ENCODE peak calls at places on chromosomes 12 and 14, in eight cellular contexts. A is left lung, W is A673, E is A549, T is body of pancreas, M is stomach, F is uterus, R is cardiac muscle cell. K is an unnamed sample. For H3K4me1, the result is how much of the 10 kb centered on the place peaks cover.

GRCh38 chr12:89529738-89530137 is 3.9 kb upstream of the POC1B start:
- DNase-seq in A (no peak), W (peak), E (peak), T (no peak), M (no peak), F (no peak), R (peak), K (no peak)

GRCh38 chr12:75446857-75447256 is 33.7 kb upstream of the GLIPR1 start:
- DNase-seq in A (no peak), W (no peak), E (peak), T (no peak), M (no peak), F (no peak), R (no peak), K (no peak)

GRCh38 chr14:81147140-81147897 is 73.4 kb downstream of the GTF2A1 start:
- DNase-seq in A (no peak), W (no peak), E (no peak), T (no peak), M (no peak), F (no peak), R (no peak), K (peak)

GRCh38 chr12:452667-453210 is 7.0 kb upstream of the B4GALNT3 start:
- DNase-seq in A (peak), W (no peak), E (no peak), T (peak), M (peak), F (no peak), R (no peak), K (no peak)

GRCh38 chr12:95516757-95517156 is 34.5 kb downstream of the USP44 start:
- DNase-seq in A (no peak), W (no peak), E (no peak), T (no peak), M (no peak), F (no peak), R (no peak), K (no peak)

GRCh38 chr12:103547929-103548328 is 39.1 kb upstream of the STAB2 start:
- DNase-seq in A (no peak), W (no peak), E (no peak), T (no peak), M (no peak), F (no peak), R (no peak), K (no peak)

GRCh38 chr12:52280319-52280795 is 5.9 kb downstream of the KRT86 start:
- DNase-seq in A (no peak), W (peak), E (peak), T (peak), M (peak), F (peak), R (no peak), K (no peak)

GRCh38 chr14:67335781-67336180 is 23.8 kb downstream of the ATP6V1D start:
- DNase-seq in A (no peak), W (peak), E (peak), T (no peak), M (no peak), F (no peak), R (peak), K (no peak)

GRCh38 chr14:59425322-59425945 is 39.7 kb downstream of the GPR135 start:
- DNase-seq in A (no peak), W (no peak), E (no peak), T (no peak), M (no peak), F (no peak), R (no peak), K (no peak)

GRCh38 chr12:40158592-40159111 is 52.8 kb upstream of the SLC2A13 start:
- DNase-seq in A (no peak), W (no peak), E (no peak), T (no peak), M (no peak), F (no peak), R (no peak), K (no peak)

GRCh38 chr12:126454581-126454980 is 1389.3 kb downstream of the AACS start:
- DNase-seq in A (no peak), W (peak), E (no peak), T (no peak), M (no peak), F (no peak), R (no peak), K (no peak)

GRCh38 chr12:53236443-53237111 is 4.6 kb upstream of the RARG start:
- DNase-seq in A (peak), W (no peak), E (no peak), T (no peak), M (no peak), F (no peak), R (no peak), K (no peak)

GRCh38 chr12:48857278-48857994 is 5.5 kb upstream of the DDX23 start:
- DNase-seq in A (no peak), W (no peak), E (no peak), T (no peak), M (no peak), F (no peak), R (no peak), K (no peak)

GRCh38 chr12:75842119-75842518 is 189.5 kb downstream of the PHLDA1 start:
- DNase-seq in A (no peak), W (no peak), E (no peak), T (no peak), M (no peak), F (no peak), R (no peak), K (no peak)

GRCh38 chr14:26008290-26008689 is 589.5 kb downstream of the NOVA1 start:
- DNase-seq in A (no peak), W (peak), E (no peak), T (no peak), M (no peak), F (no peak), R (peak), K (no peak)

GRCh38 chr14:51442513-51443175 is 202.6 kb downstream of the TMX1 start:
- DNase-seq in A (no peak), W (no peak), E (peak), T (no peak), M (no peak), F (peak), R (no peak), K (no peak)

GRCh38 chr12:53123578-53124351 is 20.5 kb downstream of the SOAT2 start:
- DNase-seq in A (no peak), W (no peak), E (peak), T (no peak), M (no peak), F (no peak), R (no peak), K (no peak)

GRCh38 chr14:59020382-59020781 is 168.1 kb upstream of the DAAM1 start:
- DNase-seq in A (no peak), W (peak), E (no peak), T (peak), M (no peak), F (no peak), R (peak), K (no peak)

GRCh38 chr12:106417926-106418910 is 60.7 kb downstream of the POLR3B start:
- DNase-seq in A (no peak), W (peak), E (no peak), T (no peak), M (no peak), F (no peak), R (no peak), K (no peak)

GRCh38 chr12:71900091-71900490 is 38.6 kb upstream of the TPH2 start:
- DNase-seq in A (no peak), W (peak), E (peak), T (no peak), M (no peak), F (no peak), R (no peak), K (no peak)

GRCh38 chr14:104660597-104660996 is 28.8 kb upstream of the INF2 start:
- DNase-seq in A (no peak), W (no peak), E (no peak), T (no peak), M (no peak), F (no peak), R (no peak), K (no peak)
- H3K4me1 ChIP-seq in A (under half), W (under half), E (under half), T (under half), M (under half), F (under half), R (under half), K (under half)

DNA sequence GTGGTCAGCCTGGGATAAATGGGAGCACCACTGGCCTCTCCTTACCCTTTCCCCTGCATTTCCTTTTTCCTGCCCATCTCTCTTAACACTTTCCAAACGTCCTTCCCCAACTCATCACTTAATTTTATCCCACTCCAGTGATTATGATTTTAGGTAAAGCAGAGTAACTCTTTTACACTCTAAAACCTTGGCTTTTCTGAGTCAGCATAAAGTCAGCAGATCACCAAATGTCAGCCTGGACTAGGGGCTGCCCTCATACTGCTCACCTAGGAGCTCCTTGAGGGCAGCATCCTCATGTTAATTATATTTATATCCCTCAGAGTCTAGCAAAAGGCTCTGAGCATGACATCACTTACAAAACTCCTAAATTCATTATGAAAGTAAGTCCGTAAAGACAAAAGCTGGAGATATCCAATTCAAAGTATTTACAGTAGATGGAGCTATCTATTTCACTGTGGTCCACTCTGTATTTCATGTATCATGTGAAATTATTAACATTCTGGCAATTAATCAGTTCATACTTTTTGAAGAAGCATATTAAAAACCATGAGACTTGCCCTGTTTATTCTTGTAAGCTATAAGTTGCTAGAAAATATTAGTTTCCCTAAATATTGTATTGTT is 17.0 kb upstream of the DICER1 start:
- DNase-seq in A (no peak), W (no peak), E (no peak), T (no peak), M (no peak), F (no peak), R (no peak), K (no peak)
- TF ChIP-seq CTCF in A (no peak), W (peak), E (peak), T (peak), M (no peak), F (no peak), R (peak), K (no peak)

GRCh38 chr14:52878946-52879345 is 71.9 kb downstream of the FERMT2 start:
- DNase-seq in A (no peak), W (no peak), E (no peak), T (no peak), M (no peak), F (no peak), R (no peak), K (no peak)
- H3K27ac ChIP-seq in A (no peak), W (no peak), E (no peak), T (no peak), M (no peak), F (no peak), R (no peak), K (no peak)

GRCh38 chr12:124387510-124387855 is 92.6 kb downstream of the RFLNA start:
- DNase-seq in A (no peak), W (no peak), E (no peak), T (peak), M (peak), F (peak), R (no peak), K (no peak)

GRCh38 chr12:124388679-124389536 is 94.0 kb downstream of the RFLNA start:
- DNase-seq in A (peak), W (peak), E (peak), T (peak), M (peak), F (peak), R (peak), K (peak)

GRCh38 chr12:124386661-124387509 is 92.0 kb downstream of the RFLNA start:
- DNase-seq in A (no peak), W (no peak), E (no peak), T (peak), M (no peak), F (peak), R (no peak), K (no peak)

GRCh38 chr12:124389537-124390441 is 94.9 kb downstream of the RFLNA start:
- DNase-seq in A (no peak), W (no peak), E (no peak), T (no peak), M (no peak), F (peak), R (no peak), K (no peak)

GRCh38 chr12:124388038-124388676 is 93.3 kb downstream of the RFLNA start:
- DNase-seq in A (no peak), W (no peak), E (no peak), T (no peak), M (no peak), F (peak), R (no peak), K (no peak)
- H3K4me1 ChIP-seq in A (under half), W (under half), E (half or more), T (half or more), M (half or more), F (under half), R (under half), K (half or more)

GRCh38 chr12:64044171-64044570 is 177.9 kb downstream of the KICS2 start:
- DNase-seq in A (no peak), W (no peak), E (no peak), T (no peak), M (no peak), F (no peak), R (no peak), K (no peak)
- TF ChIP-seq CTCF in A (no peak), W (no peak), E (no peak), T (no peak), M (no peak), F (no peak), R (no peak), K (no peak)

DNA sequence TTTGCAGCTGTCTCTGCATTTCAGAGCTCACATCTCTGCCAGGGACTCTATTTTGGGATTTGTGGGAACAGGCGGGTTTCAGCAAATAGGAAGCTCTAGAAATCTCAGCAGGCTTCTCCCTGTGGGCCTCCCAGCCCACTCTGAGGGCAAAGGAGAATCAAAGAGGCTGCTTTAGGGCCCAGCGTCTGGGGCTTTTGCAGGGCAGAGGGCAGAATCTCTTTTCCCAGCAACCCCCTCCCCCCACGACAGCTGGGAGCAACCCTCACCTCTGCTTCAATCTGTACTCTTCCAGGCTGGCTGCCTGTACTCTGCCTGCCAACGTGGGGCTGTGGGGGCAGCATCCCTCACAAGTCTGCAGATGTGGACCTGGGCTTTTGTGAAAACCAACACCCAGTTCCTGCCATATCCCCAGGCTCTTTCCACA is 529.6 kb upstream of the TBX3 start:
- DNase-seq in A (no peak), W (no peak), E (no peak), T (no peak), M (no peak), F (no peak), R (peak), K (no peak)
- H3K27ac ChIP-seq in A (no peak), W (no peak), E (no peak), T (no peak), M (peak), F (peak), R (peak), K (no peak)

GRCh38 chr12:15982071-15982470 is 70.9 kb downstream of the DERA start:
- DNase-seq in A (no peak), W (peak), E (no peak), T (no peak), M (no peak), F (no peak), R (no peak), K (no peak)
- H3K4me1 ChIP-seq in A (under half), W (under half), E (under half), T (under half), M (under half), F (under half), R (under half), K (under half)

DNA sequence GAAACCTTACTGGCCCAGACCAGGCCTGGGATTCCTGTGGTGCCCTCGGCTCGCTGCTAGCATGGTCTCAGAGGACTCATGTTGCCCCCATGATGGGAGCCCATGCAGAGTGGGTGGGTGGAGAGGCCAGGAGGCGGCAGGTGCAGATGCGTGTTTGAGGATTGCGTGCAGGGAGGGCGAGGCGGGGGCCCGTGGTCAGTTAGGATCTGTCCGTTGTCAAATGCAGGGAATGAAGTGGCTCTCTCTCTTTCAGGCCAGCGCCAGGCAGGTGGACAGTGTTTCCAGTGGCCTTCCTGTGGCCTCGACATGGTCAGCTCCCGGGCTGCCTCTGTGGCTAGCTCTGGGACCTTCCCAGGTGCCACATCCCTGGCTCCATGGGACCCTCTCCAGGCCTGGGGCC is 39.3 kb upstream of the DLK1 start:
- DNase-seq in A (peak), W (no peak), E (no peak), T (no peak), M (no peak), F (no peak), R (no peak), K (no peak)
- TF ChIP-seq CTCF in A (no peak), W (no peak), E (no peak), T (no peak), M (no peak), F (no peak), R (no peak), K (no peak)

GRCh38 chr12:116454076-116454475 is 105.1 kb upstream of the MAP1LC3B2 start:
- DNase-seq in A (no peak), W (no peak), E (no peak), T (no peak), M (no peak), F (no peak), R (no peak), K (no peak)
- H3K27ac ChIP-seq in A (no peak), W (no peak), E (peak), T (no peak), M (no peak), F (peak), R (no peak), K (no peak)

GRCh38 chr12:116266220-116266619 is 11.3 kb downstream of the MED13L start:
- DNase-seq in A (no peak), W (peak), E (peak), T (no peak), M (no peak), F (no peak), R (peak), K (no peak)

GRCh38 chr12:116265361-116266128 is 11.9 kb downstream of the MED13L start:
- DNase-seq in A (no peak), W (no peak), E (no peak), T (no peak), M (no peak), F (no peak), R (no peak), K (no peak)

GRCh38 chr12:116266631-116267349 is 10.7 kb downstream of the MED13L start:
- DNase-seq in A (no peak), W (no peak), E (no peak), T (no peak), M (no peak), F (no peak), R (no peak), K (no peak)

GRCh38 chr12:116264525-116265070 is 12.9 kb downstream of the MED13L start:
- DNase-seq in A (no peak), W (no peak), E (no peak), T (no peak), M (no peak), F (no peak), R (no peak), K (no peak)

GRCh38 chr12:116267948-116268347 is 9.5 kb downstream of the MED13L start:
- DNase-seq in A (no peak), W (no peak), E (no peak), T (no peak), M (no peak), F (no peak), R (no peak), K (no peak)
- H3K4me1 ChIP-seq in A (under half), W (half or more), E (half or more), T (half or more), M (under half), F (under half), R (under half), K (under half)

K was measured in Peyer's patch.